ENCODE peak calls at places on chromosomes 16 and 17, in eight cellular contexts. X is spleen, V is IMR-90, I is lower leg skin, D is suprapubic skin, B is uterus, F is adrenal gland, A is A549. L is an unnamed sample.

GRCh38 chr16:23901178-23902131 is 65.7 kb downstream of the PRKCB start:
- DNase-seq in X (no peak), V (no peak), I (no peak), D (no peak), B (no peak), F (no peak), A (no peak), L (no peak)

GRCh38 chr17:13253746-13254410 is 236.1 kb upstream of the ELAC2 start:
- DNase-seq in X (no peak), V (no peak), I (no peak), D (no peak), B (no peak), F (no peak), A (no peak), L (no peak)

GRCh38 chr17:21351366-21352065 is 24.6 kb upstream of the KCNJ12 start:
- DNase-seq in X (peak), V (no peak), I (no peak), D (peak), B (no peak), F (no peak), A (no peak), L (no peak)

GRCh38 chr16:49993579-49993978 is 31.4 kb upstream of the CNEP1R1 start:
- DNase-seq in X (no peak), V (no peak), I (no peak), D (no peak), B (no peak), F (no peak), A (no peak), L (no peak)

GRCh38 chr16:74304164-74304834 is 7.7 kb downstream of the PSMD7 start:
- DNase-seq in X (no peak), V (no peak), I (no peak), D (peak), B (no peak), F (no peak), A (peak), L (no peak)

GRCh38 chr17:41048441-41048840 is 1.3 kb upstream of the KRTAP2-1 start:
- DNase-seq in X (no peak), V (peak), I (no peak), D (no peak), B (no peak), F (no peak), A (no peak), L (peak)

GRCh38 chr16:66131895-66132294 is 234.6 kb upstream of the CDH5 start:
- DNase-seq in X (no peak), V (peak), I (no peak), D (no peak), B (no peak), F (no peak), A (no peak), L (no peak)

GRCh38 chr16:49615606-49616005 is 240.3 kb downstream of the ZNF423 start:
- DNase-seq in X (peak), V (no peak), I (peak), D (no peak), B (peak), F (peak), A (no peak), L (no peak)

GRCh38 chr17:77879896-77880280 is 78.6 kb upstream of the TNRC6C start:
- DNase-seq in X (no peak), V (no peak), I (no peak), D (no peak), B (no peak), F (no peak), A (no peak), L (no peak)

GRCh38 chr17:17498606-17499301 is 2.6 kb upstream of the RASD1 start:
- DNase-seq in X (peak), V (no peak), I (no peak), D (no peak), B (no peak), F (no peak), A (no peak), L (no peak)

GRCh38 chr16:17414421-17414820 is 56.3 kb downstream of the XYLT1 start:
- DNase-seq in X (no peak), V (no peak), I (no peak), D (no peak), B (no peak), F (no peak), A (no peak), L (no peak)

GRCh38 chr17:2724783-2725164 is 13.2 kb upstream of the CLUH start:
- DNase-seq in X (no peak), V (peak), I (no peak), D (no peak), B (no peak), F (peak), A (peak), L (no peak)

GRCh38 chr16:24273511-24273910 is 17.4 kb downstream of the CACNG3 start:
- DNase-seq in X (no peak), V (peak), I (no peak), D (no peak), B (no peak), F (no peak), A (peak), L (no peak)

GRCh38 chr17:46814446-46814845 is 4.0 kb downstream of the WNT3 start:
- DNase-seq in X (no peak), V (no peak), I (no peak), D (no peak), B (no peak), F (no peak), A (no peak), L (no peak)

GRCh38 chr16:86343111-86343642 is 167.2 kb upstream of the FOXF1 start:
- DNase-seq in X (no peak), V (peak), I (no peak), D (no peak), B (peak), F (no peak), A (no peak), L (no peak)

GRCh38 chr16:1494129-1494640 is 1.0 kb downstream of the TELO2 start:
- DNase-seq in X (peak), V (peak), I (no peak), D (peak), B (no peak), F (peak), A (peak), L (no peak)

GRCh38 chr16:69563605-69564580 is 1.9 kb upstream of the NFAT5 start:
- DNase-seq in X (no peak), V (peak), I (no peak), D (no peak), B (no peak), F (no peak), A (peak), L (no peak)

GRCh38 chr17:28960256-28961106 is 9.2 kb upstream of the PHF12 start:
- DNase-seq in X (peak), V (no peak), I (no peak), D (no peak), B (no peak), F (no peak), A (no peak), L (no peak)

GRCh38 chr16:67463691-67464090 is 17.3 kb downstream of the ATP6V0D1 start:
- DNase-seq in X (no peak), V (no peak), I (no peak), D (no peak), B (no peak), F (no peak), A (no peak), L (no peak)

GRCh38 chr17:34099859-34100258 is 155.2 kb upstream of the CCL2 start:
- DNase-seq in X (no peak), V (no peak), I (no peak), D (no peak), B (no peak), F (no peak), A (no peak), L (no peak)

GRCh38 chr17:1201132-1201702 is 21.4 kb upstream of the ABR start:
- DNase-seq in X (peak), V (no peak), I (no peak), D (no peak), B (no peak), F (no peak), A (no peak), L (no peak)

GRCh38 chr16:49653577-49653976 is 202.3 kb downstream of the ZNF423 start:
- DNase-seq in X (no peak), V (no peak), I (no peak), D (no peak), B (no peak), F (no peak), A (no peak), L (no peak)

GRCh38 chr17:15909481-15909991 is 35.4 kb upstream of the ADORA2B start:
- DNase-seq in X (no peak), V (no peak), I (peak), D (no peak), B (no peak), F (no peak), A (peak), L (no peak)

GRCh38 chr16:81478876-81479496 is 34.4 kb downstream of the CMIP start:
- DNase-seq in X (peak), V (no peak), I (no peak), D (no peak), B (no peak), F (peak), A (no peak), L (no peak)

GRCh38 chr17:28686296-28686695 is 24.3 kb downstream of the SUPT6H start:
- DNase-seq in X (no peak), V (no peak), I (no peak), D (no peak), B (no peak), F (no peak), A (no peak), L (no peak)

GRCh38 chr17:81197831-81198490 is 24.8 kb downstream of the CEP131 start:
- DNase-seq in X (no peak), V (no peak), I (no peak), D (no peak), B (no peak), F (no peak), A (no peak), L (no peak)

GRCh38 chr17:3894188-3894587 is 1.3 kb upstream of the CAMKK1 start:
- DNase-seq in X (no peak), V (no peak), I (no peak), D (no peak), B (no peak), F (no peak), A (no peak), L (no peak)

GRCh38 chr17:42759982-42760651 is 910 bp upstream of the RAMP2 start:
- DNase-seq in X (peak), V (no peak), I (no peak), D (no peak), B (no peak), F (no peak), A (no peak), L (no peak)

GRCh38 chr16:56974549-56975300 is 13.0 kb downstream of the CETP start:
- DNase-seq in X (peak), V (no peak), I (no peak), D (no peak), B (no peak), F (no peak), A (no peak), L (no peak)

GRCh38 chr16:62225675-62226074 is 189.4 kb upstream of the CDH8 start:
- DNase-seq in X (no peak), V (no peak), I (peak), D (peak), B (no peak), F (peak), A (peak), L (peak)

GRCh38 chr17:9054146-9054545 is 32.8 kb downstream of the NTN1 start:
- DNase-seq in X (no peak), V (no peak), I (no peak), D (peak), B (no peak), F (no peak), A (no peak), L (no peak)

GRCh38 chr16:58269526-58269925 is 25.3 kb downstream of the PRSS54 start:
- DNase-seq in X (no peak), V (peak), I (no peak), D (no peak), B (no peak), F (no peak), A (no peak), L (no peak)

GRCh38 chr16:77585852-77586251 is 136.5 kb upstream of the NUDT7 start:
- DNase-seq in X (no peak), V (peak), I (no peak), D (no peak), B (no peak), F (no peak), A (peak), L (peak)

GRCh38 chr16:53209489-53209888 is 154.7 kb downstream of the CHD9 start:
- DNase-seq in X (no peak), V (no peak), I (no peak), D (no peak), B (no peak), F (no peak), A (no peak), L (no peak)

GRCh38 chr17:78661092-78661770 is 84.0 kb upstream of the DNAH17 start:
- DNase-seq in X (peak), V (no peak), I (no peak), D (peak), B (no peak), F (no peak), A (peak), L (no peak)

GRCh38 chr16:10907757-10908045 is 30.7 kb downstream of the CIITA start:
- DNase-seq in X (peak), V (no peak), I (no peak), D (no peak), B (no peak), F (no peak), A (no peak), L (no peak)

DNA sequence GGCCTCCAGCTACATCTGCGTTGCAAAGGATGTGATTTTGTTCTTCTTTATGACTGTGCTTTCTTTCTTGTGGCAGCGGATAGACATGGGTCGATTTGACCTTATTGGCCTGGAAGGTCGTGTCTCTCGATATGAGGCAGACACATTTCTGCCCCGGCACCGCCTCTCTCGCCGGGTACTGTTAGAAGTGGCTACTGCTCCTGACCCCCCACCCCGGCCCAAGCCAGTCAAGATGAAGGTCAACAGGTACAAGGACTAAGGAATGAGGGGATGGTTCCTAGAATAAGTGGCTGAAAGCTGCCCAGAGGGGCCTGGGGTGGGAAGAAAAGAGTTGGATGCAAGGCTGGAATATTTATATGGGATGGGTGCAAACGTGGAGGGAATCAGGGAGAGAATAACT is 21.1 kb downstream of the SRCAP start:
- DNase-seq in X (no peak), V (no peak), I (no peak), D (no peak), B (no peak), F (no peak), A (no peak), L (no peak)
- TF ChIP-seq POLR2A in X (no peak), V (no peak), I (no peak), D (no peak), B (no peak), F (no peak), A (no peak), L (no peak)

DNA sequence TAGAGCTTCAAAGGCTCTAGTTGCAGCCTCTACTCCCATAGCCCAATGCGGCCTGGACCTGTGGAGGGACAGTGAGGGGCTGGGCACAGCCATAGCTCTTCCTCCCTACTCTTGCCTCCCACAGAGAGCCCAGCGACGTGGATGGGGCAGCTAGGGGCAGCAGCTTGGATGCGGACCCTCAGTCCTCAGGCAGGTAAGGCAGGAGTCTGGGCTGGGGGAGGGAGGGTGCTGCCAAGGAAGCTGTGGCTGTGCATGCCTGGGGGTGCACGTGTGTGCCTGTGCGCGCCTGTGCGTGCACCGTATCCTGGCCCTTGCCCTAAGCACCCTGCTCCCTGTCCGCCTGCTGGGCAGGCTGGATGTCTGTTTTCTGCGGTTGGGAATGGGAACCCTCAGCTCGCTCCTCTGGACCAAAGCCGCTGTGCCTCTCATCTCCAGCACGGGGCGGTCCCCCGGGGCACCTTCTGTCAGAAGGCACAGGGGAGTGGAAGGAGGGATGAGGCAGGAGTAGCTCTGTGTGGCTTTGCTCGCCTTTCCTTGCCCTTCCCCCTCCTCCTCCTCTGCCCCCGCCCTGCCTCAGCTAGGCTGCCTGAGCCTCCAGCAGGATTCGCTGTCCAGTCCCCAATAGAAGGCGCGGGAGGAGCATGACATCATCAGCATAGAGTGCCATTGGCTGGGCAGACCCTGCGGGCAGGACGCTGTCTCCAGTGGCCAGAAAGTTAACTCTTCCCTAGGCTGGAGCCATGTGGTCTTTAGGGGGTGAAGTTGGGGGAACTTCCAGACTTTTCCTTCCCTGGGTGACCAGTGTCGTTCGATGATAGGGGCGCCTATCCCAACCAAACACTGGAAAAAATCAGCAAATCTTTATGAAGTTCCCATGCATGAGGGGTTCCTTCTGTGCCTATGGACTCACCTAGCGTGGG is 797 bp downstream of the PRCD start:
- DNase-seq in X (peak), V (peak), I (peak), D (peak), B (peak), F (peak), A (peak), L (peak)
- TF ChIP-seq POLR2A in X (no peak), V (no peak), I (no peak), D (no peak), B (peak), F (no peak), A (peak), L (peak)

GRCh38 chr17:50560185-50560824 is at the start of gene CACNA1G:
- DNase-seq in X (peak), V (peak), I (peak), D (peak), B (peak), F (peak), A (peak), L (peak)
- TF ChIP-seq POLR2A in X (no peak), V (no peak), I (no peak), D (peak), B (peak), F (no peak), A (peak), L (no peak)

GRCh38 chr16:87949071-87949744 is 2.0 kb upstream of the BANP start:
- DNase-seq in X (no peak), V (no peak), I (no peak), D (no peak), B (no peak), F (no peak), A (no peak), L (no peak)
- TF ChIP-seq POLR2A in X (no peak), V (no peak), I (no peak), D (no peak), B (no peak), F (no peak), A (no peak), L (no peak)

DNA sequence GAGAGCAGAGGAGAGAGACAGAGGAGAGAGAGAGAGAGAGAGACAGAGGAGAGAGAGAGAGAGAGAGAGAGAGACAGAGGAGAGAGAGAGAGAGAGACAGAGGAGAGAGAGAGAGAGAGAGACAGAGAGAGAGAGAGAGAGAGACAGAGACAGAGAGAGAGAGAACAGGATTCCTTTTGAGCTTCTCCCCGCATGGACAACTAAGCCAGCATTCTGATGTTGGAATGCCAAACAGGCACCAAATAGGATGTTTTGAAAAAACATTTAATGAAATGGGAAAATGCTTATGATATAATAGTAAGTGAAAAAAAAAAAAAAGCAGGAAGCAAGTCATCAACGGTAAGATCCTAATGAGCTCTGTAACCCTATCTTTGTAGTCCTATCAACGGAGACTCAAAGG is 60.7 kb downstream of the ARSG start:
- DNase-seq in X (no peak), V (no peak), I (no peak), D (no peak), B (no peak), F (no peak), A (no peak), L (no peak)
- TF ChIP-seq POLR2A in X (no peak), V (no peak), I (no peak), D (no peak), B (no peak), F (no peak), A (no peak), L (no peak)

GRCh38 chr17:65556014-65556909 is 5.2 kb downstream of the AXIN2 start:
- DNase-seq in X (peak), V (peak), I (peak), D (peak), B (peak), F (peak), A (peak), L (peak)
- TF ChIP-seq POLR2A in X (no peak), V (no peak), I (no peak), D (no peak), B (no peak), F (no peak), A (no peak), L (no peak)

GRCh38 chr16:46930861-46931260 is 42.6 kb downstream of the DNAJA2 start:
- DNase-seq in X (peak), V (no peak), I (no peak), D (no peak), B (no peak), F (no peak), A (no peak), L (no peak)
- TF ChIP-seq POLR2A in X (no peak), V (no peak), I (no peak), D (no peak), B (no peak), F (no peak), A (no peak), L (no peak)